ENCODE peak calls at places on chromosomes 16 and 17, in four cellular contexts. I is IMR-90, L is K562, D is HepG2. T is an unnamed sample.

GRCh38 chr16:88635671-88636070 is 2.7 kb upstream of the IL17C start:
- DNase-seq in D (no peak), L (no peak), I (no peak), T (no peak)

GRCh38 chr17:34579979-34580684 is 750 bp downstream of the TMEM132E start:
- DNase-seq in D (no peak), I (no peak), L (no peak), T (peak)

GRCh38 chr17:71327376-71328059 is 793.3 kb upstream of the SOX9 start:
- DNase-seq in D (no peak), L (no peak), I (peak), T (no peak)

GRCh38 chr16:75105306-75106061 is 11.1 kb downstream of the LDHD start:
- DNase-seq in L (no peak), I (peak), D (no peak), T (no peak)

GRCh38 chr16:608019-608418 is 18.2 kb downstream of the RAB40C start:
- DNase-seq in I (no peak), D (no peak), L (no peak), T (no peak)

GRCh38 chr16:2149630-2150417 is 1.4 kb downstream of the RAB26 start:
- DNase-seq in I (no peak), L (no peak), D (peak), T (peak)

GRCh38 chr17:77959926-77960521 is 1.5 kb downstream of the TNRC6C start:
- DNase-seq in I (peak), L (no peak), D (no peak), T (no peak)

GRCh38 chr17:74654742-74655141 is 31.2 kb upstream of the CD300E start:
- DNase-seq in D (no peak), I (no peak), L (no peak), T (no peak)

GRCh38 chr17:30296499-30297038 is 4.8 kb upstream of the BLMH start:
- DNase-seq in I (no peak), L (no peak), D (no peak), T (no peak)

GRCh38 chr16:47617732-47618131 is 156.6 kb downstream of the PHKB start:
- DNase-seq in L (no peak), D (peak), I (no peak), T (no peak)

GRCh38 chr17:32515677-32516383 is 29.0 kb downstream of the CDK5R1 start:
- DNase-seq in D (no peak), I (no peak), L (no peak), T (no peak)
- TF ChIP-seq POLR2A in D (no peak), I (no peak), L (no peak), T (no peak)

DNA sequence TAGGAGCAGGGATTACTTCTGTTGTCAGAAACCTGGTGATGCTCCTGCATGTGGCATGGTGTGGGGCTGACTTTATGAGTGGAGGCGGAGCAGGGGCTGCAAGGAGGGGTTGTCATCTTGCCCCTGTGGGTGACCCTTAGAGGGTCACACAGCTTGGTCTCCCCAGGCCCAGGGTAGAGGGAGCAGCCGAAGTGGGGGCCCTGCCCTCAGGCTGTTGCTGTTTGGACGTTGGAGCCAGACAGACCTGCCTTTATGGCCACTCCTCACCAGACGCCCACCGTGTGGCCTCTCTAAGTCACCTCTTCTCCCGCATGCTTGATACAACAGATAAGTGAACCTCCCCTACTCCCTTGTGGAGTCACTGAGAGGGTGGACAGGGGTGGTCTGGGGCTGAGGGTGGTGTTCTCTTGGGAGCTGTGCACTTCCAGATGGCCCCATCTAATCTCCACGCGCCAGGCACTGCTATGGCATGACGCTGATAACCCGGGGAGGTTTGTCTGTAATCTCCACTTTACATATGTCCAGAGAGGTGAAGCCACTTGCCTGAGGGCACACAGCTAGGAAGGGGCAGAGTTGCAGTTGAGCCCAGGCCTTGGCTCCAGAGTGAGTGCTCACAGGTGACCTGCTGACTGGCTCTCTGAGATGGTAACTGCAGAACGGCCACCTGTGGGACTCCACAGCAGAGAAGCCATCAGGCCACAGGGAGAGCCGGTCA is 10.0 kb downstream of the MAP2K3 start:
- DNase-seq in D (no peak), L (no peak), I (no peak), T (no peak)
- TF ChIP-seq MAFK in D (no peak), L (no peak), I (no peak), T (no peak)

GRCh38 chr17:58515286-58515685 is 848 bp upstream of the MTMR4 start:
- DNase-seq in D (no peak), L (no peak), I (no peak), T (no peak)

GRCh38 chr17:58517928-58518609 is 3.6 kb upstream of the MTMR4 start:
- DNase-seq in L (peak), D (peak), I (peak), T (peak)

GRCh38 chr17:58514795-58515157 is 338 bp upstream of the MTMR4 start:
- DNase-seq in D (no peak), L (no peak), I (no peak), T (no peak)

GRCh38 chr17:58517378-58517927 is 3.0 kb upstream of the MTMR4 start:
- DNase-seq in I (no peak), L (no peak), D (no peak), T (peak)

DNA sequence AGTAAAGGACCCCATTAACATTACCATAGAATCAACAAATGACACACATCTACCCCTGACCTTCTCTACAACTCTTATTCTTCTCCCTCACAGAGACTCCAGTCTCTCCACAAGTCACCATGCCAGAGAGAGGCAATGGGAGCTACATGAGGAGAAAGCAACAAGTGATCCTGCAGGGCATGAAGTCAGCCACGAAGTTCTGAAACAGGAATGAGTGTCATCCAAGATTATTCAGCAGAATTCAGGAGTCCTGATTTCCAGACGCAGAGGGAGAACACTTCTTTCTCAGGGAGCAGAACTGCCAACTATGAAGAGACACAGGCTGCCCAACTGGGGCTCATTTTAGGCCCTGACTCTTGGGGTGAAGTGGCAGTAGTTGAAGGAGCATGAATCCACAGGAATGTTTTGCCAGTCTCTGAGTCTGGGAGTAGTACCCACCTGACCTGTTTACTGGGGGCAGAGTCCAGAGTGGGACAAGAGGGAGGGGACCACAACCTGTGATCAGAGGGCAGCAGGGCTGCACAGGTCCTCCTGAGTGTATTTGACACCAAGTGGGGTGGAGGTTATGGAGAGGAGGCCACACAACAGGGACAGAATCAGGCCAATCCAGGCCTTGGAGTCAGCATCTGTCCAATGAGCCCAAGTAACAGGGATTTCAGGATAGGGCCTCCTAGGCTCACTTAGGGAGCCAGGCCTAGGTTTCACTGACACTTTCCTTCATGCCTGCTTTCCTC is 2.4 kb upstream of the MTMR4 start:
- DNase-seq in D (peak), I (no peak), L (no peak), T (no peak)
- TF ChIP-seq SMC3 in D (no peak), I (no peak), L (no peak), T (no peak)

GRCh38 chr17:57870283-57870635 is 20.4 kb upstream of the MRPS23 start:
- DNase-seq in I (peak), D (no peak), L (no peak), T (no peak)
- TF ChIP-seq POLR2A in I (no peak), D (no peak), L (no peak), T (no peak)

DNA sequence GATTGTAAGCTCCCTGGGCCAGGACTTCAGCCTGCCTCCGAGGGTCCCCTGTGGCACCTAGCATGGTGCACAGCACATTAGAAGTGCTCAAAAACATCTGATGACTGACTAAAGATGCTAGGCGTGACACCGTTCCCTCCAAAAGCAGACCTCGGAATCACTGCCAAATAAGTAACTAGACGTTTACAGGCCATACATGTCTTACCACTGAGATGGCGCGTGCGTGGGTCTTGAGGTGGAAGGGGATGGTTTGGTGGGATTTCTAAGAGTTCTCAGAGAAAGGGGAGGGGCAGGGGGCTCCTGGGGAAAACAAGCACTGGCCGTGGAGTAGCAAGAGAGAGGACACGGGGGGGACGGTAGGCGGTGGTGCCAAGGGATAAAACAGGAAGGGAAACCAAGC is 12.4 kb downstream of the MPO start:
- DNase-seq in I (no peak), D (no peak), L (no peak), T (no peak)
- TF ChIP-seq MAFK in I (no peak), D (no peak), L (no peak), T (no peak)

DNA sequence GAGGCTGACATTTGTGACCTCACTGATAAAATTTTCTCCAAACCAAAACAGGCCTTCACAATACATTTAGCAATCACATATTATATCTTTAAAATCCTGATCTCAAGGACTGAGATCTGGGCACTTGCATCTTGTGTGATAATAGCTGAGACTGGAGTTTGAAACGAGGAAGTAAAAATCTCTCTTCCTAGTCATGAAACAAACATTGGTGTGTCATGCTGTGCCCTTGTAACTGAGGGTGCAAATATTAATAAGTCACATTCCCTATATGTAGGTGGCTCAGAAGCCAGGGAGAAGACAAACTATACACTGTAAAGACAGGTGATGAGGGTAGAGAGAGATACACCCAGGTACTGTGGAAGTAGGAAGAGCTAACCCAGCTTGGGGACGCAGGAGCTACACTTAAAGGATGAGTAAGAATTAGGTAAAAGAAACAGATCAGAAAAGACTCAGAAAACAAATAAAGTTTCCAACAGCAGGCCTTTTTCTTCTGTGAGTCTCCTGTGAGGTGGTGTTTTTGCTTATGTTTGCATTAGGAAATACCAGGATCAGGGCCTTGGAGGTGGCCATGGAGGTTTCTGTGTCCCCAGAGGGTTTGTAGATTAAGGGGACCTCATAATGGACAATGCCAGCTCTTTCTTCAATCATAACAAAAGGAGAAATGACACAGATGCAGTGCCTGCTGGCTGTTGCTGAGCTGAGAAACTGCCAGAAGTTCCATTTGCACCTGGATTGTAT is 335.7 kb downstream of the GRIN2A start:
- DNase-seq in L (no peak), D (no peak), I (no peak), T (no peak)
- TF ChIP-seq SMC3 in L (no peak), D (no peak), I (no peak), T (no peak)

GRCh38 chr17:76241776-76242175 is 1.5 kb upstream of the RNF157 start:
- DNase-seq in I (no peak), D (no peak), L (no peak), T (no peak)
- TF ChIP-seq POLR2A in I (no peak), D (no peak), L (no peak), T (no peak)

DNA sequence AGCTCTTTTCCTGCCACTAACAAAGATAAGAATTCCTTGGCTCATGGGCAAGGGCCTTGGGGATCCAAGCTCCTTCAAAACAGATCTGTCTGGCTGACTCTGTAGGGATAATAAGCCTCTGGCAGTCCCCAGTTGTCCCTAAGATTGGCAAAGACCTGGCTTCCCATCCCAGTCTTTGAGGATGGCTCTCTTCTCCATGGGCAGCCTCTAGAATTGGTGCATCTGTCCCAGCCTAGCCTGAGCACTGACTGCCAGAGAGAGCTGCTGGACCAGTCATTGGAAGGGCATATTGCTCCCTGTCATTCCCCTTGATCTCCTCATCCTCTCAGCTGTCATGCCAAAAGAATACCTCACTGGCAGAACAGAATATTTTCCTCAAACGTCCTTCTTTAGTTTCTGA is 13.2 kb upstream of the CUEDC1 start:
- DNase-seq in D (no peak), I (no peak), L (no peak), T (no peak)
- TF ChIP-seq MAFK in D (no peak), I (no peak), L (no peak), T (no peak)

GRCh38 chr16:4384497-4384896 is 12.8 kb downstream of the VASN start:
- DNase-seq in L (peak), D (no peak), I (peak), T (no peak)
- TF ChIP-seq SMC3 in L (no peak), D (no peak), I (no peak), T (no peak)